ENCODE peak calls at places on chromosomes 5 and 9, in ten cellular contexts. B is PC-3, S is fibroblast of lung, Q is HCT116, Z is H1, V is H9, E is IMR-90, J is mammary epithelial cell, N is K562, H is GM12878. Y is an unnamed sample.

GRCh38 chr5:35202319-35203111 is 27.8 kb downstream of the PRLR start:
- DNase-seq in S (peak; percentile 34), B (peak; percentile 71), E (peak; percentile 52), H (no peak), Z (peak; percentile 78), J (no peak), N (peak; percentile 53), V (peak; percentile 71), Q (peak; percentile 36), Y (peak; percentile 59)

GRCh38 chr5:88826959-88827585 is 55.9 kb downstream of the MEF2C start:
- DNase-seq in Q (peak; percentile 47), J (peak; percentile 6), N (peak; percentile 52), H (peak; percentile 98), E (peak; percentile 90), B (peak; percentile 70), Z (no peak), V (peak; percentile 32), S (peak; percentile 78), Y (no peak)

GRCh38 chr5:169307648-169308047 is 6.7 kb upstream of the SLIT3 start:
- DNase-seq in V (no peak), N (no peak), Q (no peak), B (no peak), H (no peak), Z (no peak), S (peak; percentile 69), J (no peak), E (no peak), Y (no peak)

GRCh38 chr9:126293522-126293889 is 33.1 kb upstream of the MVB12B start:
- DNase-seq in J (no peak), H (no peak), V (no peak), Q (no peak), N (peak; percentile 26), B (no peak), Z (no peak), E (no peak), S (no peak), Y (peak; percentile 10)

GRCh38 chr5:113520429-113520828 is 6.9 kb downstream of the YTHDC2 start:
- DNase-seq in Z (no peak), E (peak; percentile 70), Q (no peak), N (no peak), H (peak; percentile 54), B (no peak), S (peak; percentile 74), J (peak; percentile 74), V (no peak), Y (no peak)

GRCh38 chr5:141637266-141637692 is 482 bp downstream of the RELL2 start:
- DNase-seq in B (no peak), Z (no peak), V (no peak), S (no peak), H (no peak), Q (no peak), J (no peak), E (no peak), N (peak; percentile 68), Y (peak; percentile 45)

GRCh38 chr9:132187006-132187760 is 25.3 kb downstream of the NTNG2 start:
- DNase-seq in Z (no peak), S (no peak), B (no peak), N (no peak), E (no peak), Q (no peak), V (peak; percentile 25), J (no peak), H (no peak), Y (no peak)

GRCh38 chr5:170333161-170333909 is 35.8 kb upstream of the LCP2 start:
- DNase-seq in E (no peak), B (no peak), Q (no peak), V (peak; percentile 72), H (peak; percentile 79), S (no peak), Z (peak; percentile 67), N (no peak), J (peak; percentile 50), Y (peak; percentile 66)

GRCh38 chr5:53425598-53426516 is 54.6 kb upstream of the FST start:
- DNase-seq in B (peak; percentile 46), E (no peak), H (no peak), N (peak; percentile 77), V (peak; percentile 64), Q (peak; percentile 45), J (no peak), Z (peak; percentile 82), S (peak; percentile 39), Y (peak; percentile 50)

GRCh38 chr9:98501776-98502175 is 207.0 kb downstream of the GABBR2 start:
- DNase-seq in N (no peak), Q (no peak), E (no peak), Z (peak; percentile 32), B (no peak), V (peak; percentile 23), S (no peak), H (no peak), J (no peak), Y (no peak)

GRCh38 chr9:974993-975739 is 1.3 kb upstream of the DMRT3 start:
- DNase-seq in E (no peak), V (peak; percentile 55), Z (peak; percentile 65), S (no peak), B (no peak), N (no peak), J (no peak), H (no peak), Q (no peak), Y (no peak)

GRCh38 chr9:98568234-98568922 is 140.4 kb downstream of the GABBR2 start:
- DNase-seq in N (no peak), E (no peak), H (no peak), S (no peak), B (no peak), J (no peak), Q (no peak), Z (no peak), V (no peak), Y (no peak)

GRCh38 chr5:135977375-135977928 is 22.7 kb upstream of the LECT2 start:
- DNase-seq in Z (peak; percentile 96), E (peak; percentile 30), S (peak; percentile 65), N (peak; percentile 67), J (peak; percentile 16), V (peak; percentile 93), B (no peak), H (no peak), Q (peak; percentile 73), Y (peak; percentile 17)

GRCh38 chr5:142982821-142983200 is 212.6 kb downstream of the ARHGAP26 start:
- DNase-seq in V (peak; percentile 65), N (peak; percentile 25), J (no peak), S (no peak), Z (peak; percentile 60), H (no peak), B (no peak), Q (no peak), E (no peak), Y (no peak)

GRCh38 chr9:136287960-136288753 is 15.7 kb downstream of the CCDC187 start:
- DNase-seq in Z (no peak), S (no peak), B (no peak), V (no peak), Q (no peak), H (no peak), N (no peak), E (no peak), J (no peak), Y (no peak)

GRCh38 chr5:68087866-68088265 is 127.7 kb upstream of the PIK3R1 start:
- DNase-seq in S (peak; percentile 38), V (no peak), E (no peak), Z (no peak), B (no peak), J (no peak), H (no peak), N (no peak), Q (no peak), Y (no peak)

GRCh38 chr5:42570946-42571625 is 147.8 kb downstream of the GHR start:
- DNase-seq in Q (no peak), Z (no peak), S (peak; percentile 23), E (peak; percentile 1), B (peak; percentile 50), H (no peak), J (peak; percentile 26), N (no peak), V (no peak), Y (no peak)

DNA sequence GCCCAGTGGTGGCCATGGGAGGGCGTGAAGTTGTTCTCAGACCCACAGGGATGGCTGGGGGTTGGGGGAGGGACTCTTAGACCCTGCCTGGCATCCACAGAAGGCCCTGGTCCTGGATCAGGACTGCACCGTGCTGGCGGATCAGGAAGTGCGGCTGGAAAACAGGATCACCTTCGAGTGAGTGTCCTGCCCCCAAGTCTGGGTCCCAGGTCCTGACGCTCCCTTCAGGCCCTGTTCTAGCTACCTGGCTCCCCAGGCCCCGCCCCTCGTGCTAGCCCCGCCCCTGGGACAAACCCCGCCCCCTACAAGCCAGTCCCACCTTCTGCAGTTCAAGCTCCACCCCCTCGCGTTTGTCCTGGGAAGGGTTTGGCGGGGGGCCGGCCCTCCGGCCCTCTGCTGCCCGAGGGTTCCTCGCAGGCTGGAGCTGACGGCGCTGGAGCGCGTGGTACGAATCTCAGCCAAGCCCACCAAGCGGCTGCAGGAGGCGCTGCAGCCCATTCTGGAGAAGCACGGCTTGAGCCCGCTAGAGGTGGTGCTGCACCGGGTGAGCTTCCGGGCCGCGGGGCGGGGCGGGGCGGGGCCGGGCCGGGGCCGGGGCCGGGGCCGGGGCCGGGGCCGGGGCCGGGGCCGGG is 12.9 kb downstream of the RGS14 start:
- DNase-seq in V (peak; percentile 99), N (peak; percentile 95), H (no peak), B (peak; percentile 94), E (peak; percentile 82), J (peak; percentile 77), Z (peak; percentile 93), Q (peak; percentile 94), S (peak; percentile 86), Y (no peak)
- H3K9ac ChIP-seq in V (no peak overlapping the region), N (no peak overlapping the region), H (no peak overlapping the region), B (peak overlapping the region; percentile 72), E (no peak overlapping the region), J (no peak overlapping the region), Z (no peak overlapping the region), Q (peak overlapping the region; percentile 68), S (no peak overlapping the region), Y (no peak overlapping the region)

GRCh38 chr5:157554180-157555030 is 21.2 kb downstream of the ADAM19 start:
- DNase-seq in Z (no peak), H (peak; percentile 53), V (no peak), N (no peak), J (no peak), B (no peak), Q (no peak), E (no peak), S (no peak), Y (no peak)
- H3K9ac ChIP-seq in Z (no peak overlapping the region), H (no peak overlapping the region), V (no peak overlapping the region), N (no peak overlapping the region), J (no peak overlapping the region), B (no peak overlapping the region), Q (no peak overlapping the region), E (no peak overlapping the region), S (no peak overlapping the region), Y (no peak overlapping the region)

DNA sequence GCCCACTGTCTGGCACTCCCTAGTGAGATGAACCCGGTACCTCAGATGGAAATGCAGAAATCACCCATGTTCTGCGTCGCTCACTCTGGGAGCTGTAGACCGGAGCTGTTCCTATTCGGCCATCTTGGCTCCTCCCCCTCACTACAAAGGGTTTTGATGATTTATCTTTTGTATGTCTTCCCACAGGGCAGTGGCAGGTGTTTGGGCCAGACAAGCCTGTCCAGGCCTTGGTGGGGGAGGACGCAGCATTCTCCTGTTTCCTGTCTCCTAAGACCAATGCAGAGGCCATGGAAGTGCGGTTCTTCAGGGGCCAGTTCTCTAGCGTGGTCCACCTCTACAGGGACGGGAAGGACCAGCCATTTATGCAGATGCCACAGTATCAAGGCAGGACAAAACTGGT is 9.4 kb downstream of the BTNL8 start:
- DNase-seq in V (peak; percentile 37), B (no peak), N (no peak), H (no peak), S (no peak), J (no peak), Q (no peak), Z (peak; percentile 56), E (no peak), Y (no peak)
- H3K9ac ChIP-seq in V (no peak overlapping the region), B (no peak overlapping the region), N (no peak overlapping the region), H (no peak overlapping the region), S (no peak overlapping the region), J (no peak overlapping the region), Q (no peak overlapping the region), Z (no peak overlapping the region), E (no peak overlapping the region), Y (no peak overlapping the region)

GRCh38 chr9:129465834-129466535 is 154.9 kb downstream of the C9orf50 start:
- DNase-seq in Q (no peak), H (no peak), V (no peak), Z (no peak), S (peak; percentile 61), B (no peak), N (no peak), J (no peak), E (no peak), Y (no peak)
- H3K9ac ChIP-seq in Q (peak overlapping the region; percentile 16), H (no peak overlapping the region), V (no peak overlapping the region), Z (no peak overlapping the region), S (no peak overlapping the region), B (no peak overlapping the region), N (no peak overlapping the region), J (no peak overlapping the region), E (no peak overlapping the region), Y (no peak overlapping the region)

Y was measured in DND-41.